ENCODE peak calls at places on chromosomes 7 and 10, in ten cellular contexts. A is left ventricle myocardium inferior, L is H7, K is mesenchymal stem cell, H is cardiac muscle cell, G is keratinocyte, M is BJ, P is RWPE2, W is cardiac fibroblast, O is ovary. E is an unnamed sample.

GRCh38 chr10:22620140-22620857 is 94.1 kb downstream of the PIP4K2A start:
- DNase-seq in A (peak; percentile 78), L (no peak), K (peak; percentile 77), H (peak; percentile 96), G (peak; percentile 75), M (peak; percentile 79), P (peak; percentile 93), W (peak; percentile 99), O (peak; percentile 72), E (peak; percentile 97)

GRCh38 chr7:94922457-94922856 is 15.1 kb downstream of the PPP1R9A start:
- DNase-seq in A (no peak), L (no peak), K (no peak), H (no peak), G (no peak), M (no peak), P (no peak), W (no peak), O (no peak), E (no peak)

GRCh38 chr10:46515402-46516192 is 40.9 kb downstream of the GPRIN2 start:
- DNase-seq in A (no peak), L (no peak), K (no peak), H (no peak), G (no peak), M (no peak), P (peak; percentile 61), W (no peak), O (no peak), E (no peak)

GRCh38 chr7:4794591-4795350 is 19.3 kb downstream of the AP5Z1 start:
- DNase-seq in A (no peak), L (no peak), K (peak; percentile 17), H (no peak), G (no peak), M (no peak), P (no peak), W (peak; percentile 18), O (no peak), E (peak; percentile 83)

GRCh38 chr10:63466168-63466935 is 575 bp upstream of the JMJD1C start:
- DNase-seq in A (peak; percentile 46), L (no peak), K (peak; percentile 78), H (peak; percentile 71), G (no peak), M (no peak), P (no peak), W (peak; percentile 72), O (no peak), E (peak; percentile 58)

GRCh38 chr10:108365541-108365940 is 1201.0 kb upstream of the SORCS1 start:
- DNase-seq in A (no peak), L (no peak), K (no peak), H (no peak), G (no peak), M (no peak), P (no peak), W (no peak), O (no peak), E (no peak)

GRCh38 chr10:62511656-62512055 is 137.5 kb downstream of the ZNF365 start:
- DNase-seq in A (no peak), L (no peak), K (no peak), H (no peak), G (no peak), M (no peak), P (no peak), W (no peak), O (no peak), E (no peak)

GRCh38 chr10:63261496-63261895 is 128.4 kb downstream of the NRBF2 start:
- DNase-seq in A (no peak), L (no peak), K (no peak), H (no peak), G (no peak), M (no peak), P (no peak), W (no peak), O (no peak), E (no peak)

GRCh38 chr10:28939352-28940157 is 262.2 kb downstream of the BAMBI start:
- DNase-seq in A (peak; percentile 39), L (peak; percentile 77), K (peak; percentile 95), H (peak; percentile 98), G (no peak), M (no peak), P (no peak), W (peak; percentile 82), O (no peak), E (peak; percentile 77)

GRCh38 chr10:77165445-77166316 is 471.9 kb downstream of the KCNMA1 start:
- DNase-seq in A (no peak), L (peak; percentile 38), K (peak; percentile 79), H (peak; percentile 72), G (no peak), M (no peak), P (no peak), W (peak; percentile 84), O (peak; percentile 30), E (peak; percentile 39)

GRCh38 chr7:4725014-4725951 is 43.2 kb downstream of the FOXK1 start:
- DNase-seq in A (peak; percentile 74), L (peak; percentile 73), K (peak; percentile 97), H (peak; percentile 92), G (no peak), M (peak; percentile 70), P (no peak), W (peak; percentile 95), O (peak; percentile 79), E (peak; percentile 92)

GRCh38 chr10:82887488-82887887 is 1012.5 kb downstream of the NRG3 start:
- DNase-seq in A (no peak), L (no peak), K (no peak), H (no peak), G (no peak), M (no peak), P (no peak), W (no peak), O (no peak), E (no peak)

GRCh38 chr10:118910702-118911101 is 118.8 kb upstream of the NANOS1 start:
- DNase-seq in A (no peak), L (no peak), K (no peak), H (no peak), G (no peak), M (no peak), P (no peak), W (no peak), O (no peak), E (no peak)

GRCh38 chr10:53025172-53025651 is 252.6 kb upstream of the MBL2 start:
- DNase-seq in A (no peak), L (no peak), K (no peak), H (peak; percentile 66), G (no peak), M (no peak), P (no peak), W (peak; percentile 10), O (no peak), E (no peak)

GRCh38 chr7:98250789-98251188 is 1.2 kb downstream of the TECPR1 start:
- DNase-seq in A (no peak), L (peak; percentile 66), K (no peak), H (no peak), G (no peak), M (no peak), P (no peak), W (no peak), O (no peak), E (no peak)

GRCh38 chr7:124649397-124650029 is 116.1 kb downstream of the GPR37 start:
- DNase-seq in A (no peak), L (no peak), K (peak; percentile 22), H (no peak), G (no peak), M (no peak), P (no peak), W (no peak), O (no peak), E (no peak)

GRCh38 chr7:149844445-149844844 is 6.3 kb downstream of the ZNF862 start:
- DNase-seq in A (no peak), L (no peak), K (no peak), H (no peak), G (no peak), M (no peak), P (no peak), W (no peak), O (no peak), E (no peak)

GRCh38 chr7:74464931-74465906 is 11.5 kb downstream of the GTF2IRD1 start:
- DNase-seq in A (no peak), L (no peak), K (no peak), H (no peak), G (no peak), M (no peak), P (no peak), W (no peak), O (no peak), E (no peak)

GRCh38 chr7:117071597-117071996 is 118.3 kb downstream of the ST7 start:
- DNase-seq in A (no peak), L (no peak), K (no peak), H (no peak), G (no peak), M (no peak), P (no peak), W (no peak), O (no peak), E (no peak)

GRCh38 chr7:102942181-102942882 is 29.5 kb downstream of the LRRC17 start:
- DNase-seq in A (no peak), L (no peak), K (no peak), H (peak; percentile 59), G (no peak), M (no peak), P (no peak), W (peak; percentile 40), O (no peak), E (no peak)
- H3K4me3 ChIP-seq in A (no peak overlapping the region), L (no peak overlapping the region), K (no peak overlapping the region), H (no peak overlapping the region), G (no peak overlapping the region), M (no peak overlapping the region), P (no peak overlapping the region), W (no peak overlapping the region), O (no peak overlapping the region), E (no peak overlapping the region)

GRCh38 chr7:159031135-159031701 is 113.4 kb downstream of the VIPR2 start:
- DNase-seq in A (peak; percentile 78), L (peak; percentile 85), K (no peak), H (peak; percentile 26), G (no peak), M (no peak), P (no peak), W (no peak), O (peak; percentile 75), E (no peak)
- H3K4me3 ChIP-seq in A (peak overlapping the region; percentile 72), L (peak overlapping the region; percentile 55), K (peak overlapping the region; percentile 63), H (no peak overlapping the region), G (no peak overlapping the region), M (no peak overlapping the region), P (no peak overlapping the region), W (peak overlapping the region; percentile 38), O (peak overlapping the region; percentile 41), E (no peak overlapping the region)

DNA sequence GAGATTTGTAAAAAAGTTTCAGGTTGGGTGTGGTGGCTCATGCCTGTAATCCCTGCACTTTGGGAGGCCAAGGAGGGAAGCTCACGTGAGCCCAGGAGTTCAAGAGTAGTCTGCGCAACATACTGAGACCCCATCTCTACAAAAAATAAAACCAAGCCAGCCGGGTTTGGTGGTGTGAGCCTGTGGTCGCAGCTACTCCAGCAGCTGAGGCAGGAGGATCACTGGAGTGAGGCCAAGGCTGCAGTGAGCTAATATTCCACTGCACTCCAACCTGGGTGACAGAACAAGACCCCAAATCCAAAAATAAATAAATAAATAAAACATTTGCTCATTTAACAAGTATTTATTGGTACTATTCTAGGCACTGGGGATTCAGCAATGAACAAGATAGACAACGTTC is 1.5 kb upstream of the CHCHD1 start:
- DNase-seq in A (no peak), L (no peak), K (no peak), H (no peak), G (no peak), M (no peak), P (no peak), W (no peak), O (no peak), E (no peak)
- H3K4me3 ChIP-seq in A (no peak overlapping the region), L (no peak overlapping the region), K (no peak overlapping the region), H (no peak overlapping the region), G (no peak overlapping the region), M (no peak overlapping the region), P (peak overlapping the region; percentile 73), W (no peak overlapping the region), O (no peak overlapping the region), E (peak overlapping the region; percentile 89)

GRCh38 chr10:102674566-102674965 is 30.3 kb downstream of the TRIM8 start:
- DNase-seq in A (no peak), L (peak; percentile 43), K (peak; percentile 33), H (no peak), G (no peak), M (no peak), P (no peak), W (no peak), O (no peak), E (no peak)
- H3K4me3 ChIP-seq in A (peak overlapping the region; percentile 53), L (no peak overlapping the region), K (no peak overlapping the region), H (no peak overlapping the region), G (no peak overlapping the region), M (no peak overlapping the region), P (no peak overlapping the region), W (no peak overlapping the region), O (no peak overlapping the region), E (no peak overlapping the region)

E was measured in astrocyte.